ENCODE peak calls at places on chromosome 12, in seven cellular contexts. E is AG08395; H is sigmoid colon; Q is PC-3; B is suprapubic skin; N is activated CD8-positive, alpha-beta T cell treated with anti-CD3 and anti-CD28 coated beads, Interleukin-2, amount 10 ng/mL, durations not matched to agents 7 days and 5 days; P is amygdala. I is an unnamed sample.

GRCh38 chr12:25771062-25771461 is 187.4 kb upstream of the RASSF8 start:
- DNase-seq in Q (peak; percentile 17), N (no peak), P (no peak), B (no peak), E (no peak), H (no peak), I (no peak)

GRCh38 chr12:57096099-57096572 is 7.2 kb downstream of the NAB2 start:
- DNase-seq in H (no peak), P (no peak), N (no peak), B (no peak), E (no peak), Q (no peak), I (no peak)

GRCh38 chr12:77118696-77119095 is 53.3 kb upstream of the E2F7 start:
- DNase-seq in H (no peak), E (no peak), Q (peak; percentile 34), B (no peak), N (no peak), P (no peak), I (no peak)

GRCh38 chr12:74780458-74781241 is 243.0 kb downstream of the ATXN7L3B start:
- DNase-seq in H (no peak), Q (peak; percentile 38), E (no peak), N (no peak), B (no peak), P (no peak), I (no peak)

GRCh38 chr12:12546314-12546772 is 16.3 kb downstream of the DUSP16 start:
- DNase-seq in H (no peak), P (no peak), E (no peak), N (no peak), Q (peak; percentile 38), B (no peak), I (no peak)

GRCh38 chr12:66903782-66904396 is 225.0 kb upstream of the GRIP1 start:
- DNase-seq in B (no peak), H (no peak), P (no peak), E (no peak), Q (peak; percentile 42), N (no peak), I (no peak)

GRCh38 chr12:51369581-51369980 is 21.6 kb downstream of the GALNT6 start:
- DNase-seq in N (no peak), E (no peak), B (no peak), Q (no peak), P (no peak), H (no peak), I (no peak)

GRCh38 chr12:53231859-53232640 is at the start of gene RARG:
- DNase-seq in N (peak; percentile 74), B (peak; percentile 84), H (peak; percentile 85), E (peak; percentile 92), Q (peak; percentile 78), P (no peak), I (no peak)

GRCh38 chr12:65860584-65860983 is 36.3 kb downstream of the HMGA2 start:
- DNase-seq in E (no peak), H (no peak), N (no peak), B (no peak), Q (no peak), P (no peak), I (no peak)

GRCh38 chr12:126219654-126220279 is 1154.5 kb downstream of the AACS start:
- DNase-seq in P (no peak), B (no peak), E (no peak), Q (no peak), N (no peak), H (no peak), I (no peak)

GRCh38 chr12:104505095-104505819 is 48.5 kb downstream of the CHST11 start:
- DNase-seq in N (no peak), B (no peak), P (no peak), E (no peak), Q (no peak), H (no peak), I (no peak)

GRCh38 chr12:57674691-57675090 is 19.2 kb upstream of the OS9 start:
- DNase-seq in Q (no peak), P (no peak), B (no peak), E (no peak), N (no peak), H (no peak), I (no peak)

GRCh38 chr12:81439344-81439743 is 319.8 kb downstream of the PPFIA2 start:
- DNase-seq in E (no peak), P (no peak), B (no peak), Q (no peak), H (no peak), N (no peak), I (no peak)

GRCh38 chr12:122137681-122138080 is 36.3 kb downstream of the IL31 start:
- DNase-seq in H (no peak), N (no peak), Q (no peak), P (no peak), B (no peak), E (no peak), I (no peak)

GRCh38 chr12:52821826-52822660 is 8.1 kb upstream of the KRT4 start:
- DNase-seq in B (no peak), Q (peak; percentile 40), E (no peak), N (no peak), H (no peak), P (no peak), I (no peak)

GRCh38 chr12:75481013-75481705 is 604 bp downstream of the GLIPR1 start:
- DNase-seq in B (no peak), Q (no peak), P (no peak), E (no peak), N (no peak), H (no peak), I (no peak)

GRCh38 chr12:110778801-110779577 is 36.3 kb upstream of the PPP1CC start:
- DNase-seq in B (no peak), E (no peak), Q (no peak), N (no peak), P (no peak), H (no peak), I (no peak)

GRCh38 chr12:89327477-89328094 is 24.7 kb downstream of the DUSP6 start:
- DNase-seq in E (no peak), H (no peak), P (no peak), N (no peak), Q (no peak), B (no peak), I (peak; percentile 60)

GRCh38 chr12:98814254-98814653 is 169.2 kb downstream of the APAF1 start:
- DNase-seq in P (no peak), H (no peak), E (no peak), B (no peak), N (no peak), Q (peak; percentile 53), I (peak; percentile 1)

GRCh38 chr12:7970475-7971252 is 34.7 kb upstream of the SLC2A3 start:
- DNase-seq in E (peak; percentile 96), B (peak; percentile 92), P (no peak), Q (peak; percentile 81), N (peak; percentile 91), H (peak; percentile 93), I (peak; percentile 87)

GRCh38 chr12:26466709-26467108 is 271.3 kb downstream of the SSPN start:
- DNase-seq in H (no peak), P (no peak), B (no peak), Q (no peak), N (no peak), E (no peak), I (no peak)

GRCh38 chr12:15752780-15753179 is 36.4 kb downstream of the EPS8 start:
- DNase-seq in N (no peak), B (no peak), H (no peak), P (no peak), Q (no peak), E (peak; percentile 17), I (no peak)